ENCODE peak calls at places on chromosome 22, in nine cellular contexts. N is activated gamma-delta T cell; M is activated CD4-positive, alpha-beta T cell treated with anti-CD3 and anti-CD28 coated beads for 36 hours; Z is dorsolateral prefrontal cortex; U is NCI-H1105; X is nephron progenitor cell; I is CD4-positive, CD25-positive, alpha-beta regulatory T cell; Q is activated T-helper 1 cell treated with anti-CD3 and anti-CD28 coated beads, Interleukin-12 subunit alpha, Interleukin-12 subunit beta, Interleukin-2, Interleukin-4 antibody, amounts not matched to agents 30 ng/mL and 10 ng/mL and 1 ng/mL, durations not matched to agents 14 hours and 24 hours and 36 hours; R is A549. W is an unnamed sample.

GRCh38 chr22:31344369-31345330 is 1.5 kb downstream of the PATZ1 start:
- DNase-seq in U (no peak), X (peak; percentile 20), M (peak; percentile 49), Q (peak; percentile 19), N (no peak), Z (peak; percentile 29), R (no peak), I (peak; percentile 14), W (peak; percentile 62)

GRCh38 chr22:46079861-46080821 is 70.2 kb upstream of the PPARA start:
- DNase-seq in Q (no peak), I (no peak), R (peak; percentile 93), X (no peak), U (peak; percentile 62), Z (peak; percentile 92), M (no peak), N (no peak), W (no peak)

GRCh38 chr22:27668828-27669797 is 132.4 kb downstream of the MN1 start:
- DNase-seq in M (no peak), U (no peak), X (no peak), Z (no peak), R (peak; percentile 87), Q (no peak), I (no peak), N (no peak), W (peak; percentile 15)

GRCh38 chr22:49996532-49997220 is 15.9 kb downstream of the IL17REL start:
- DNase-seq in X (no peak), U (no peak), N (no peak), M (peak; percentile 6), I (no peak), Z (no peak), Q (no peak), R (no peak), W (no peak)

GRCh38 chr22:45319319-45319675 is 9.6 kb downstream of the FAM118A start:
- DNase-seq in X (no peak), N (no peak), R (no peak), M (peak; percentile 27), I (no peak), Q (no peak), Z (no peak), U (no peak), W (no peak)

GRCh38 chr22:49967333-49968241 is 7.0 kb downstream of the PIM3 start:
- DNase-seq in U (no peak), Q (no peak), Z (peak; percentile 73), N (no peak), I (no peak), X (peak; percentile 33), R (no peak), M (peak; percentile 48), W (peak; percentile 68)

GRCh38 chr22:33328789-33329296 is 270.7 kb upstream of the SYN3 start:
- DNase-seq in Q (no peak), N (no peak), M (peak; percentile 9), X (no peak), U (no peak), Z (no peak), R (peak; percentile 74), I (no peak), W (no peak)

GRCh38 chr22:48784701-48785503 is 1042.8 kb downstream of the BRD1 start:
- DNase-seq in Q (no peak), Z (no peak), M (no peak), X (no peak), R (no peak), I (no peak), N (no peak), U (no peak), W (no peak)

GRCh38 chr22:20867179-20868099 is 8.6 kb downstream of the SNAP29 start:
- DNase-seq in X (no peak), R (no peak), N (no peak), Q (no peak), U (no peak), Z (no peak), M (no peak), I (no peak), W (no peak)

GRCh38 chr22:41523464-41524221 is 20.6 kb downstream of the POLR3H start:
- DNase-seq in X (no peak), N (no peak), M (no peak), R (no peak), U (no peak), I (no peak), Q (no peak), Z (no peak), W (no peak)

GRCh38 chr22:26743149-26743548 is 85.8 kb downstream of the MIAT start:
- DNase-seq in R (no peak), I (no peak), X (no peak), Z (no peak), Q (no peak), N (no peak), U (no peak), M (no peak), W (no peak)

GRCh38 chr22:30245985-30246901 is at the start of gene LIF:
- DNase-seq in N (no peak), I (peak; percentile 13), Z (no peak), Q (peak; percentile 53), X (peak; percentile 47), R (no peak), M (peak; percentile 81), U (no peak), W (peak; percentile 40)